ENCODE peak calls at places on chromosomes 7 and 10, in six cellular contexts. A is fibroblast of mammary gland, Y is left ventricle myocardium inferior, B is prostate gland, F is heart right ventricle, Q is coronary artery. S is an unnamed sample.

GRCh38 chr10:5628798-5629788 is 37.3 kb downstream of the ASB13 start:
- DNase-seq in F (no peak), Y (no peak), Q (no peak), B (peak), A (peak), S (no peak)

GRCh38 chr10:73054286-73054685 is 42.4 kb downstream of the P4HA1 start:
- DNase-seq in Q (no peak), Y (no peak), F (no peak), A (no peak), B (no peak), S (no peak)

GRCh38 chr7:22140597-22140996 is 194.9 kb upstream of the CDCA7L start:
- DNase-seq in A (no peak), F (no peak), Q (no peak), Y (no peak), B (no peak), S (no peak)

GRCh38 chr10:733086-733485 is 43.6 kb upstream of the DIP2C start:
- DNase-seq in A (no peak), Y (no peak), Q (no peak), B (no peak), F (no peak), S (no peak)

GRCh38 chr10:132834311-132834761 is 48.4 kb upstream of the NKX6-2 start:
- DNase-seq in B (no peak), Q (peak), F (no peak), A (no peak), Y (no peak), S (no peak)

GRCh38 chr7:39130740-39131538 is 153.2 kb downstream of the POU6F2 start:
- DNase-seq in Q (no peak), A (no peak), Y (no peak), F (no peak), B (no peak), S (no peak)

GRCh38 chr7:114645451-114645850 is 230.8 kb downstream of the FOXP2 start:
- DNase-seq in Q (no peak), Y (no peak), B (no peak), F (no peak), A (no peak), S (no peak)

GRCh38 chr7:20786779-20787651 is at the start of gene SP8:
- DNase-seq in B (peak), A (peak), Y (no peak), F (peak), Q (no peak), S (peak)

GRCh38 chr10:94630017-94630688 is 53.4 kb upstream of the CYP2C18 start:
- DNase-seq in B (no peak), Y (no peak), F (no peak), Q (no peak), A (peak), S (peak)

GRCh38 chr7:12683678-12684077 is 3.8 kb upstream of the ARL4A start:
- DNase-seq in Y (no peak), Q (no peak), A (peak), F (no peak), B (no peak), S (peak)

GRCh38 chr7:158975526-158976467 is 119.4 kb downstream of the DYNC2I1 start:
- DNase-seq in Q (no peak), Y (no peak), B (no peak), A (peak), F (no peak), S (no peak)

GRCh38 chr7:45120-46090 is 147.0 kb upstream of the FAM20C start:
- DNase-seq in Y (no peak), F (no peak), B (peak), Q (no peak), A (no peak), S (no peak)

GRCh38 chr10:12337407-12337806 is 11.9 kb upstream of the CAMK1D start:
- DNase-seq in Q (no peak), A (no peak), F (no peak), B (no peak), Y (no peak), S (no peak)

GRCh38 chr10:96613565-96613964 is 26.8 kb upstream of the TM9SF3 start:
- DNase-seq in A (peak), Y (no peak), Q (no peak), F (no peak), B (no peak), S (peak)

DNA sequence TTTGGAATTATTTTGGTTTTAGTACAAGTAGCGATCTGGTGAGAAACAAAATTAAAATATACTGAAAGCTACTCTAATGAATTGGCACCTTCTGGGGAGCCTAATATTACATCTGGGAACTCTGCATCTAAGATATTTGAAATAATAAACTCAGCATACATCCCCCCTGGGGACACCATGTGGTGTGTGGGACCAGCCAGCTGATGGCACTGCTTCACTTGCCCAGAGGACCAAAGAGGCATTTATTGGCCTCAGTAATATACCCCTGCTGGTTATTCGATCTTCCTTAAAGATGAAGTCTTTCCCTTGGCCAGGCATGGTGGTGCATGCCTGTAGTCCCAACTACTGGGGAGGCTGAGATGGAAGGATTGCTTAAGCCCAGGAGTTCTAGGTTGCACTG is 195.1 kb upstream of the AUTS2 start:
- DNase-seq in Y (no peak), A (peak), Q (no peak), B (no peak), F (no peak), S (no peak)
- TF ChIP-seq CTCF in Y (peak), A (peak), Q (no peak), B (peak), F (peak), S (no peak)

GRCh38 chr10:122879339-122880273 is at the start of gene FAM24B:
- DNase-seq in A (peak), Q (peak), B (peak), Y (peak), F (peak), S (peak)

GRCh38 chr10:122878799-122879338 is 512 bp downstream of the FAM24B start:
- DNase-seq in Y (no peak), A (peak), F (no peak), Q (no peak), B (no peak), S (peak)

GRCh38 chr10:122876493-122876855 is 2.9 kb downstream of the FAM24B start:
- DNase-seq in F (no peak), Q (no peak), A (no peak), Y (no peak), B (no peak), S (no peak)

GRCh38 chr10:122875843-122876492 is 3.4 kb downstream of the FAM24B start:
- DNase-seq in Q (no peak), B (no peak), A (no peak), F (no peak), Y (no peak), S (peak)

GRCh38 chr10:122877264-122877663 is 2.1 kb downstream of the FAM24B start:
- DNase-seq in A (peak), Y (no peak), F (no peak), B (no peak), Q (no peak), S (peak)
- H3K4me3 ChIP-seq in A (no peak), Y (no peak), F (no peak), B (no peak), Q (no peak), S (no peak)

GRCh38 chr7:40186586-40186985 is 51.8 kb downstream of the SUGCT start:
- DNase-seq in B (no peak), Y (no peak), A (no peak), Q (no peak), F (no peak), S (no peak)
- TF ChIP-seq CTCF in B (no peak), Y (no peak), A (peak), Q (no peak), F (no peak), S (peak)

GRCh38 chr10:33008499-33009243 is 50.6 kb upstream of the ITGB1 start:
- DNase-seq in A (peak), Q (no peak), B (peak), F (no peak), Y (no peak), S (peak)

GRCh38 chr10:33006342-33006887 is 48.4 kb upstream of the ITGB1 start:
- DNase-seq in B (no peak), F (no peak), Y (no peak), A (no peak), Q (no peak), S (no peak)

GRCh38 chr10:33009244-33010131 is 51.5 kb upstream of the ITGB1 start:
- DNase-seq in A (no peak), Q (no peak), F (no peak), B (no peak), Y (no peak), S (no peak)

GRCh38 chr10:33001908-33002492 is 44.0 kb upstream of the ITGB1 start:
- DNase-seq in B (no peak), Q (no peak), Y (no peak), F (no peak), A (peak), S (peak)

GRCh38 chr10:33005322-33006282 is 47.6 kb upstream of the ITGB1 start:
- DNase-seq in B (peak), A (peak), Q (peak), Y (peak), F (peak), S (peak)
- H3K4me3 ChIP-seq in B (peak), A (peak), Q (peak), Y (peak), F (peak), S (peak)

GRCh38 chr10:100879741-100880360 is 32.9 kb upstream of the SLF2 start:
- DNase-seq in A (no peak), B (no peak), Q (no peak), Y (no peak), F (no peak), S (no peak)
- TF ChIP-seq CTCF in A (no peak), B (no peak), Q (no peak), Y (no peak), F (no peak), S (no peak)

GRCh38 chr7:101688183-101688831 is 59.2 kb upstream of the MYL10 start:
- DNase-seq in Y (peak), Q (peak), B (peak), A (peak), F (peak), S (peak)
- H3K4me3 ChIP-seq in Y (peak), Q (peak), B (no peak), A (no peak), F (peak), S (no peak)

GRCh38 chr10:6647811-6648526 is 67.9 kb upstream of the PRKCQ start:
- DNase-seq in F (no peak), B (no peak), Y (no peak), Q (no peak), A (peak), S (peak)
- TF ChIP-seq CTCF in F (peak), B (no peak), Y (peak), Q (no peak), A (peak), S (peak)

DNA sequence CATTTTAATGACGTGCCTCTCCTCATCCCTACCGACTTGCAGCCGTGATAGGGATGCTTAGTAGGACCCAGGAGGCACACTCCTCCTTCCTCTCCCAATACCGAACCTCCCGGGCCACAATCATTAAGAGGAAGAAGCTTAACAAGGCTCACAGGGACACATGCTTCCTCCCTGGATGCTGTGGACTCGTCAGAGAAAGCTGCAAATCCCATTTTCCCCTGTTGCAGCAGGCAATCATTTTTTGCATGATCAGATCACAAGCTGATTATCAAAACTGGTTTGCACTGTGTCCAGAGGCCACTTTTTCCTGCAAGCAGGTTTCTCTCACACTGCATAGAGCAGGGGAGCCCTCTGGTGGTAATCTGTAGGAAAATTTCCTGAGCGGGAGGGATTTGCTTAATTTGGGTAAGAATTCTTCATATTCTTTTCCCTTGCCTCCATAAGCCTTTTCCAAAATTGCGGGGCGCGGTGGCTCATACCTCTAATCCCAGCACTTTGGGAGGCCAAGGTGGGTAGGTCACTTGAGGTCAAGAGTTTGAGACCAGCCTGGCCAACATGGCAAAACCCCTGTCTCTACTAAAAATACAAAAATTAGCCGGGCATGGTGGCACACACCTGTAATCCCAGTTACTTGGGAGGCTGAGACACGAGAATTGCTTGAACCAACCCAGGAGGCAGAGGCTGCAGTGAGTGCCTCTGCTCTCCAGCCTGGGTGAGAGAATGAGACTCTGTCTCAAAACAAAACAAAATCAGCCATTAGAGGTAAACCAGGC is 16.1 kb upstream of the LAMB4 start:
- DNase-seq in A (peak), Q (no peak), Y (peak), B (peak), F (no peak), S (peak)
- H3K4me3 ChIP-seq in A (no peak), Q (peak), Y (peak), B (no peak), F (peak), S (no peak)

GRCh38 chr7:97317575-97317974 is 200.1 kb downstream of the SDHAF3 start:
- DNase-seq in Q (no peak), F (no peak), Y (no peak), B (no peak), A (peak), S (no peak)
- TF ChIP-seq CTCF in Q (no peak), F (no peak), Y (no peak), B (no peak), A (no peak), S (no peak)

S was measured in epithelial cell of esophagus.